ENCODE peak calls at places on chromosomes 11 and 22, in nine cellular contexts. H is body of pancreas, S is esophagus muscularis mucosa, F is esophagus squamous epithelium, O is Peyer's patch, Q is ovary, R is A549, L is lower leg skin, B is tibial nerve. N is an unnamed sample.

GRCh38 chr22:23519442-23520177 is 60.5 kb downstream of the IGLL1 start:
- DNase-seq in L (no peak), B (no peak), H (no peak), Q (peak; percentile 50), R (no peak), S (no peak), O (no peak), F (no peak), N (no peak)

GRCh38 chr11:113615773-113616172 is 90.3 kb downstream of the TMPRSS5 start:
- DNase-seq in F (no peak), Q (no peak), L (no peak), S (no peak), H (no peak), B (no peak), O (no peak), R (no peak), N (no peak)

GRCh38 chr11:69201048-69201365 is 45.3 kb downstream of the SMIM38 start:
- DNase-seq in F (no peak), O (no peak), Q (no peak), H (no peak), S (no peak), R (no peak), B (no peak), L (no peak), N (no peak)

GRCh38 chr11:22879615-22880014 is 19.3 kb upstream of the CCDC179 start:
- DNase-seq in S (no peak), H (no peak), O (no peak), Q (no peak), L (no peak), R (no peak), F (no peak), B (no peak), N (no peak)

GRCh38 chr11:1012740-1013627 is 23.5 kb downstream of the MUC6 start:
- DNase-seq in H (no peak), O (no peak), Q (no peak), R (no peak), B (no peak), L (no peak), F (no peak), S (no peak), N (no peak)

GRCh38 chr11:79095424-79095823 is 345.4 kb downstream of the TENM4 start:
- DNase-seq in L (no peak), R (no peak), O (no peak), S (no peak), B (no peak), F (no peak), Q (peak; percentile 39), H (no peak), N (no peak)

GRCh38 chr11:8259316-8259995 is 4.2 kb downstream of the LMO1 start:
- DNase-seq in L (no peak), S (no peak), B (no peak), H (peak; percentile 6), R (no peak), Q (no peak), O (peak; percentile 9), F (no peak), N (no peak)

GRCh38 chr11:109071712-109072524 is 350.1 kb upstream of the C11orf87 start:
- DNase-seq in L (peak; percentile 54), F (no peak), Q (no peak), R (no peak), O (no peak), S (peak; percentile 87), H (peak; percentile 18), B (no peak), N (no peak)

DNA sequence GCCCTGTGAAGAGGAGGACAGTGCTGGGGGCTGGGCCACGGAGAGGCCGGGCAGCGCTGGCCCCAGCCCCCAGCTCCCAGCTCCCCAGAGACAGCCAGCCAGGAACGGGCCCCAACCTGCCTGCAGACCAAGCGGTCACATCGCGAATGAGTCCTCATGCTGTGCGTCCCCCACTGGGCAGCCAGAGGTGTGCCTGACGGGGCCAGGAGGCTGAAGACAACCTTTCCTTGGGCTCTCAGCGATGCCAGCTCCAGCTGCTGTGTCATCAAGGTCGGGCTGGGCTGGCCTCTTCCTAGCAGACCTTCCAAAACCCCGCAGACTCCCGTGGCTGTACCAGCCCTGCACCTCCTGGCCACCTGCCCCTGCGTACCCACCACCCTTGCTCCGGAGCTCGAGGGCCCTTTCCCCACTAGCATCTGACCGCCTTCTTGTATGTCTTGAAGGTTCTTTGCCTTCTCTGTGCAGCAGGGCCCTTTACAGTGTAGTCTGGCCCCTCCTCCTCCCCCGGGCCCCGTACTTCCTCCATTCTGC is 88.3 kb downstream of the CDKN1C start:
- DNase-seq in F (no peak), O (no peak), S (no peak), L (no peak), Q (no peak), R (no peak), B (peak; percentile 12), H (peak; percentile 8), N (no peak)
- TF ChIP-seq POLR2A in F (no peak), O (no peak), S (no peak), L (no peak), Q (no peak), R (no peak), B (no peak), H (no peak), N (no peak)

GRCh38 chr22:36467042-36467810 is 14.2 kb downstream of the TXN2 start:
- DNase-seq in H (no peak), L (no peak), F (no peak), O (no peak), S (no peak), B (no peak), R (no peak), Q (no peak), N (peak; percentile 58)

GRCh38 chr22:36466258-36466657 is 15.2 kb downstream of the TXN2 start:
- DNase-seq in R (no peak), L (no peak), S (no peak), Q (no peak), O (no peak), B (no peak), F (no peak), H (no peak), N (no peak)

GRCh38 chr22:36464715-36465231 is 16.7 kb downstream of the TXN2 start:
- DNase-seq in Q (no peak), F (no peak), O (no peak), L (no peak), R (no peak), S (no peak), B (no peak), H (peak; percentile 49), N (no peak)

GRCh38 chr22:36463783-36464184 is 17.7 kb downstream of the TXN2 start:
- DNase-seq in F (no peak), O (no peak), R (no peak), Q (no peak), L (no peak), B (no peak), H (no peak), S (no peak), N (no peak)

DNA sequence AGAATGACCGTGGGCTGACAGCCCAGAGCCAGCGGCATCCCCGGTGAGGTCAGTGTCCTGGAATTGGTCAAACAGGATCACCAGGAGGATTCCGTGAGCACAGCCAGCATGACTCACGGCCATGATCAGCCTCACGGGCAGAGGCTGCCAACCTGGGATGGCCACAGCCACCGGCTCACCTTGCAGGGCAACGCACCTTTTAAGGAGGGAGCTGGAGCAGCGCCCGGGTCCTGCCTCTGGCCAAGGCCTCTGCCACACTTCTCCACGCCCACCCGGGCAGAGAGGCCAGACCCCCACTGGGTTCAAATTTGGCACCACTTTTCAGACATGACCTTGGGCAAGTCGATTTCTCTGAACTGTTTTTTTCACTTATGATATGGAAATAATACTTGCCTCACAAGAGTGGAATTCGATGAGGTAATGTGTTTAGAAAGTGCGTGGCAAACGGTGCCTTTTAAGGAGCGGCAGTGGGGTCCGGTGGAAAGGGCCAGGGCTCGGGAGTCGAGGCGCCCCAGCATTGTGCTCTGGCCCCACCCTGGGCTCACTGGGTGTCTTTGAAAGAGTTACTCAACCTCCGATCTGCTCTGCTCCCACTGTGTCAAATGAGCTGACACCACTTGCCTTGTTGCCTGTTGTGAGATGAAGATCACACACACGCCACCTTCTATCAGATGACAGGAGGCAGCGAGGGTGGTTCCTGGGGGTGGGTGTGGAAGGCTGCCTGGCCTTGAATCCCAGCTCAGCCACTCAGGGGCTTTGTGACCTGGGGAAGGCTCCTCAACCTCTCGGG is 16.0 kb downstream of the TXN2 start:
- DNase-seq in O (no peak), S (no peak), L (no peak), Q (peak; percentile 72), B (no peak), H (peak; percentile 97), R (peak; percentile 75), F (no peak), N (peak; percentile 64)
- TF ChIP-seq POLR2A in O (no peak), S (no peak), L (no peak), Q (no peak), B (no peak), H (peak; percentile 42), R (no peak), F (no peak), N (no peak)

DNA sequence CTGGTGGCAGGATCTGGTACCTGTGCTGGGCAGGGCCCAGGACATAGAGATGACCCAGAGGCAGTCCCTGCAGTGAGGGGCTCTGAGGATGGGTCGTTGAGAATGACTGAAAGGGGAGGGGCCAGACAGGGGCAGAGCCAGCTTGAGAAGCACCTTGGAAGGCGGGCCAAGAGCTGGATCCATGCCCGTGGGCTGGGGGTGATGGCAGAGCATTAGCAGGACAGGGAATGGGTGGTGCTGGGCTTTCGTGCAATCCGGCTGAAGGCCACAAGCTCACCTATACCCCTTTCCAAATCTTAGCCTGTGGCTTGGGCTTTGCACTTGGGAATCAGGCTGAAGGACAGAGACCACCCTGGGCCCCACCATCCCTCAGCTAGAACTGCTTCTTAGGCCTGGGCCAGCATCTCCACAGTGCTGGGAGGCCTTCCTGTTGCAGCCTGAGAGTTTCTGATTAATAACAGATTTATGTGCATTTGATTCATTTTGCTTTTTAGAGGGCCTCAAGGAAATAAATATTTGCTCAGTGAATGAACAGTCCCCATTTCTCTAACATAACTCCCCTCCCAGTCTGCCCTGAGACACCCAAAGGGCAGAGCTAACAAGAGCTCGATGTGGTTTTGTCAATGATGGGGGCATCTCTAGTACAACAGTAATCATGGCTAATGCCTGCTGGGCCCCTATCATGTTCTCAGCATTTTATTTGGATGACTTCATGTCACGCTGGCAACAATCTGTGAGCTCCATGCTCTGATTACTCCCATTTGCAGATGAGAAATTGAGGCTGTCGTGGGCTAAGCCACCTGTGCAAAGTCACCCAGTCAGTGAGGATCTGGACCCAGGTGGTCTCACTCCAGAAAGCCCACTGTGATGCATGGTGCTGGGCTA is 39.3 kb downstream of the RIBC2 start:
- DNase-seq in O (no peak), B (no peak), L (no peak), S (no peak), H (no peak), F (no peak), Q (no peak), R (no peak), N (no peak)
- TF ChIP-seq POLR2A in O (no peak), B (no peak), L (no peak), S (no peak), H (no peak), F (no peak), Q (no peak), R (no peak), N (no peak)

GRCh38 chr22:20857247-20857643 is 1.4 kb downstream of the PI4KA start:
- DNase-seq in F (no peak), L (no peak), H (no peak), S (no peak), R (no peak), B (no peak), O (no peak), Q (no peak), N (no peak)

GRCh38 chr22:20857838-20858614 is 585 bp downstream of the PI4KA start:
- DNase-seq in Q (peak; percentile 91), O (peak; percentile 74), S (peak; percentile 98), H (peak; percentile 75), R (peak; percentile 54), B (peak; percentile 51), F (peak; percentile 46), L (peak; percentile 74), N (peak; percentile 52)

GRCh38 chr22:20862540-20862939 is 3.7 kb downstream of the SNAP29 start:
- DNase-seq in F (no peak), B (no peak), O (no peak), R (no peak), S (no peak), H (no peak), Q (no peak), L (no peak), N (no peak)

GRCh38 chr22:20859615-20860014 is 808 bp downstream of the SNAP29 start:
- DNase-seq in F (no peak), L (no peak), O (no peak), Q (no peak), S (no peak), H (no peak), R (no peak), B (no peak), N (no peak)

GRCh38 chr22:20858615-20859416 is at the start of the genes PI4KA and SNAP29:
- DNase-seq in R (peak; percentile 89), F (peak; percentile 99), B (peak; percentile 98), S (peak; percentile 100), L (peak; percentile 98), Q (peak; percentile 99), H (peak; percentile 99), O (peak; percentile 99), N (peak; percentile 93)
- TF ChIP-seq POLR2A in R (peak; percentile 37), F (no peak), B (peak; percentile 71), S (peak; percentile 69), L (no peak), Q (peak; percentile 86), H (peak; percentile 58), O (peak; percentile 82), N (peak; percentile 47)